ENCODE peak calls at places on chromosome 18, in ten cellular contexts. K, M, Y, D, B, E, U, W, P and J are unnamed samples.

GRCh38 chr18:77046409-77046808 is 86.2 kb downstream of the MBP start:
- DNase-seq in E (no peak), D (no peak), Y (no peak), M (no peak), B (no peak), K (no peak), P (no peak), W (no peak), U (no peak), J (no peak)

GRCh38 chr18:56661414-56662101 is 10.4 kb downstream of the WDR7 start:
- DNase-seq in M (no peak), W (no peak), Y (no peak), E (no peak), K (no peak), U (peak), P (no peak), B (no peak), D (no peak), J (no peak)

GRCh38 chr18:57984490-57985109 is 59.4 kb upstream of the NEDD4L start:
- DNase-seq in M (no peak), E (no peak), D (peak), B (no peak), Y (no peak), K (no peak), P (no peak), U (no peak), W (no peak), J (no peak)

GRCh38 chr18:58335223-58335622 is 291.2 kb downstream of the NEDD4L start:
- DNase-seq in U (no peak), P (no peak), M (no peak), D (peak), W (no peak), E (no peak), B (no peak), K (no peak), Y (no peak), J (no peak)

GRCh38 chr18:25510096-25510495 is 158.1 kb upstream of the ZNF521 start:
- DNase-seq in P (no peak), Y (no peak), W (no peak), M (no peak), E (no peak), B (no peak), K (no peak), D (peak), U (no peak), J (no peak)

GRCh38 chr18:28485918-28486317 is 309.0 kb upstream of the CDH2 start:
- DNase-seq in K (no peak), U (no peak), B (no peak), E (no peak), D (no peak), M (no peak), P (peak), Y (no peak), W (no peak), J (no peak)

GRCh38 chr18:37294951-37295350 is 270.6 kb downstream of the CELF4 start:
- DNase-seq in E (no peak), D (peak), W (no peak), B (no peak), Y (peak), U (no peak), K (no peak), M (no peak), P (no peak), J (no peak)

GRCh38 chr18:7632152-7633098 is 65.3 kb downstream of the PTPRM start:
- DNase-seq in M (no peak), U (no peak), B (no peak), K (no peak), E (no peak), Y (no peak), P (no peak), D (no peak), W (no peak), J (no peak)

GRCh38 chr18:54357660-54358494 is at the start of the genes C18orf54 and STARD6:
- DNase-seq in E (peak), U (peak), M (peak), D (peak), B (peak), K (peak), P (peak), Y (peak), W (peak), J (peak)

GRCh38 chr18:48039769-48040215 is 109.3 kb upstream of the SMAD2 start:
- DNase-seq in Y (no peak), E (no peak), U (no peak), B (no peak), K (no peak), W (no peak), M (no peak), D (no peak), P (no peak), J (no peak)

GRCh38 chr18:80154293-80154692 is 45.2 kb downstream of the ADNP2 start:
- DNase-seq in Y (peak), K (no peak), W (peak), B (no peak), M (no peak), U (peak), E (peak), P (no peak), D (peak), J (peak)

GRCh38 chr18:12048010-12048826 is 45.4 kb upstream of the ANKRD62 start:
- DNase-seq in B (no peak), E (no peak), W (no peak), D (no peak), U (no peak), P (no peak), Y (no peak), K (no peak), M (no peak), J (no peak)

GRCh38 chr18:35089382-35089781 is 48.2 kb downstream of the MAPRE2 start:
- DNase-seq in D (no peak), Y (no peak), K (no peak), W (no peak), P (no peak), M (no peak), E (no peak), B (no peak), U (no peak), J (no peak)

GRCh38 chr18:78814321-78814720 is 165.3 kb upstream of the SALL3 start:
- DNase-seq in Y (no peak), E (no peak), U (no peak), P (no peak), B (no peak), D (peak), K (no peak), M (peak), W (no peak), J (no peak)

GRCh38 chr18:5015213-5015612 is 181.8 kb downstream of the AKAIN1 start:
- DNase-seq in B (no peak), K (no peak), U (no peak), W (no peak), Y (no peak), D (no peak), M (no peak), E (no peak), P (no peak), J (no peak)

GRCh38 chr18:44123743-44124142 is 556.9 kb upstream of the SETBP1 start:
- DNase-seq in B (no peak), U (no peak), Y (no peak), K (no peak), D (no peak), M (no peak), E (no peak), P (no peak), W (no peak), J (no peak)

GRCh38 chr18:23938046-23938756 is 76.4 kb upstream of the TTC39C start:
- DNase-seq in K (no peak), E (no peak), Y (no peak), W (no peak), M (no peak), U (no peak), B (no peak), D (no peak), P (no peak), J (no peak)

GRCh38 chr18:69725009-69725408 is 222.7 kb downstream of the CD226 start:
- DNase-seq in M (no peak), B (no peak), U (peak), P (no peak), W (no peak), Y (no peak), K (no peak), E (peak), D (no peak), J (no peak)

GRCh38 chr18:36546876-36547275 is 249.4 kb downstream of the FHOD3 start:
- DNase-seq in P (no peak), D (no peak), K (no peak), Y (no peak), B (no peak), E (no peak), U (no peak), W (no peak), M (no peak), J (no peak)

GRCh38 chr18:55927831-55928230 is 339.8 kb upstream of the TCF4 start:
- DNase-seq in W (peak), P (no peak), K (no peak), Y (no peak), M (no peak), B (no peak), D (no peak), U (peak), E (peak), J (peak)

GRCh38 chr18:11553098-11553940 is 56.1 kb upstream of the SLC35G4 start:
- DNase-seq in U (peak), K (no peak), Y (peak), M (peak), W (peak), E (peak), B (peak), D (peak), P (peak), J (peak)

GRCh38 chr18:23743733-23744333 is 54.6 kb downstream of the LAMA3 start:
- DNase-seq in E (no peak), W (no peak), P (no peak), M (no peak), U (no peak), D (peak), Y (no peak), K (no peak), B (no peak), J (no peak)

GRCh38 chr18:23875966-23876365 is 138.6 kb upstream of the TTC39C start:
- DNase-seq in M (no peak), E (no peak), P (no peak), U (no peak), B (no peak), K (no peak), D (no peak), Y (no peak), W (no peak), J (no peak)

GRCh38 chr18:54389143-54389505 is 31.4 kb downstream of the C18orf54 start:
- DNase-seq in D (no peak), B (no peak), M (no peak), P (no peak), K (no peak), Y (no peak), W (no peak), U (no peak), E (no peak), J (no peak)

GRCh38 chr18:24103622-24104021 is 35.2 kb upstream of the CABYR start:
- DNase-seq in W (no peak), U (no peak), P (no peak), K (no peak), Y (no peak), M (no peak), B (no peak), E (peak), D (no peak), J (no peak)

GRCh38 chr18:79380816-79381806 is 14.6 kb upstream of the NFATC1 start:
- DNase-seq in U (peak), Y (peak), M (peak), E (peak), W (peak), K (peak), P (no peak), B (peak), D (peak), J (peak)

GRCh38 chr18:46794607-46795006 is 37.8 kb upstream of the ST8SIA5 start:
- DNase-seq in D (no peak), W (no peak), K (no peak), B (no peak), M (no peak), P (no peak), E (no peak), Y (no peak), U (no peak), J (no peak)

GRCh38 chr18:6414723-6415362 is at the start of gene L3MBTL4:
- DNase-seq in M (no peak), K (peak), B (no peak), P (peak), D (no peak), E (no peak), Y (peak), W (peak), U (no peak), J (peak)

GRCh38 chr18:48222118-48222517 is 187.1 kb downstream of the ZBTB7C start:
- DNase-seq in U (peak), P (peak), W (no peak), M (no peak), D (peak), E (peak), K (peak), Y (no peak), B (no peak), J (no peak)

GRCh38 chr18:48521723-48522122 is 17.1 kb upstream of the CTIF start:
- DNase-seq in B (no peak), P (no peak), E (no peak), W (no peak), D (no peak), K (no peak), Y (no peak), U (no peak), M (peak), J (no peak)